ENCODE peak calls at places on chromosomes 6 and 20, in four cellular contexts. I is mucosa of descending colon, Z is pons, T is iris pigment epithelial cell. S is an unnamed sample.

GRCh38 chr6:111068116-111068897 is 19.0 kb upstream of the SLC16A10 start:
- DNase-seq in I (no peak), T (no peak), Z (no peak), S (no peak)

GRCh38 chr20:40160151-40160550 is 528.9 kb downstream of the MAFB start:
- DNase-seq in I (no peak), T (peak), Z (peak), S (peak)

GRCh38 chr6:89859744-89860143 is 30.1 kb downstream of the CASP8AP2 start:
- DNase-seq in Z (no peak), T (no peak), I (no peak), S (no peak)

GRCh38 chr6:7624781-7625710 is 35.0 kb downstream of the SNRNP48 start:
- DNase-seq in Z (no peak), T (no peak), I (no peak), S (no peak)

GRCh38 chr6:131161987-131162386 is 26.7 kb downstream of the AKAP7 start:
- DNase-seq in I (no peak), Z (no peak), T (no peak), S (no peak)

GRCh38 chr6:146287691-146288369 is 255.8 kb upstream of the RAB32 start:
- DNase-seq in T (peak), I (no peak), Z (no peak), S (no peak)

GRCh38 chr6:114342086-114342825 is 567 bp downstream of the HS3ST5 start:
- DNase-seq in T (peak), Z (peak), I (peak), S (peak)

GRCh38 chr20:45014671-45015415 is 48.5 kb downstream of the STK4 start:
- DNase-seq in Z (no peak), I (no peak), T (peak), S (no peak)

GRCh38 chr6:51045548-51045947 is 226.9 kb downstream of the TFAP2B start:
- DNase-seq in I (no peak), Z (no peak), T (no peak), S (no peak)